ENCODE peak calls at places on chromosomes 3 and 15, in six cellular contexts. D, A, Q, T, F and P are unnamed samples.

GRCh38 chr3:53049987-53050386 is 4.1 kb upstream of the SFMBT1 start:
- DNase-seq in F (no peak), T (no peak), D (no peak), Q (no peak), A (no peak), P (no peak)

GRCh38 chr3:15327941-15328340 is 4.4 kb downstream of the SH3BP5 start:
- DNase-seq in F (no peak), Q (no peak), A (peak; percentile 26), D (no peak), T (no peak), P (no peak)

GRCh38 chr3:133301194-133301593 is 98.7 kb upstream of the BFSP2 start:
- DNase-seq in Q (no peak), D (no peak), A (no peak), F (no peak), T (no peak), P (no peak)

GRCh38 chr3:184180165-184180564 is 5.5 kb downstream of the AP2M1 start:
- DNase-seq in T (peak; percentile 51), Q (no peak), A (no peak), F (no peak), D (no peak), P (no peak)

GRCh38 chr3:16056210-16056607 is 118.3 kb upstream of the GALNT15 start:
- DNase-seq in T (no peak), Q (no peak), D (no peak), A (no peak), F (no peak), P (no peak)

GRCh38 chr3:24529210-24529609 is 34.6 kb upstream of the THRB start:
- DNase-seq in T (no peak), A (no peak), F (no peak), Q (no peak), D (no peak), P (no peak)

GRCh38 chr3:157417247-157417646 is 19.4 kb upstream of the PTX3 start:
- DNase-seq in Q (no peak), A (no peak), T (no peak), D (no peak), F (no peak), P (no peak)

GRCh38 chr15:77369168-77369567 is 50.7 kb downstream of the PEAK1 start:
- DNase-seq in D (no peak), A (no peak), F (no peak), Q (no peak), T (no peak), P (no peak)

GRCh38 chr3:195187609-195188529 is 83.1 kb downstream of the XXYLT1 start:
- DNase-seq in T (no peak), Q (no peak), D (no peak), A (no peak), F (no peak), P (peak; percentile 18)

GRCh38 chr3:149507491-149508324 is 33.2 kb downstream of the TM4SF4 start:
- DNase-seq in F (no peak), D (no peak), Q (no peak), T (no peak), A (peak; percentile 80), P (no peak)

GRCh38 chr15:63089260-63090043 is 32.2 kb upstream of the LACTB start:
- DNase-seq in A (peak; percentile 81), T (no peak), F (peak; percentile 82), D (no peak), Q (peak; percentile 38), P (peak; percentile 43)

GRCh38 chr3:171901615-171902312 is 58.6 kb downstream of the TMEM212 start:
- DNase-seq in Q (no peak), F (peak; percentile 20), D (no peak), A (peak; percentile 8), T (no peak), P (no peak)

GRCh38 chr15:67865766-67866165 is 25.9 kb upstream of the RNU6-1 start:
- DNase-seq in F (no peak), D (no peak), Q (no peak), A (no peak), T (no peak), P (no peak)

GRCh38 chr3:189148090-189148507 is 23.7 kb upstream of the TPRG1 start:
- DNase-seq in A (peak; percentile 57), T (peak; percentile 46), D (peak; percentile 37), Q (peak; percentile 69), F (peak; percentile 52), P (peak; percentile 53)

GRCh38 chr15:53193149-53193548 is 403.0 kb upstream of the ONECUT1 start:
- DNase-seq in T (peak; percentile 6), Q (no peak), A (peak; percentile 34), D (no peak), F (peak; percentile 37), P (peak; percentile 19)

GRCh38 chr15:84759018-84759417 is 10.6 kb downstream of the ZNF592 start:
- DNase-seq in A (no peak), F (no peak), D (no peak), Q (no peak), T (no peak), P (no peak)

GRCh38 chr3:116391296-116392201 is 53.7 kb downstream of the LSAMP start:
- DNase-seq in D (no peak), Q (no peak), F (no peak), A (no peak), T (no peak), P (no peak)

GRCh38 chr3:17219593-17219992 is 334.8 kb downstream of the PLCL2 start:
- DNase-seq in D (no peak), Q (no peak), T (no peak), F (no peak), A (no peak), P (no peak)

GRCh38 chr3:11060500-11061251 is 68.1 kb downstream of the SLC6A1 start:
- DNase-seq in Q (peak; percentile 80), D (peak; percentile 50), T (peak; percentile 53), A (peak; percentile 78), F (peak; percentile 12), P (peak; percentile 75)

GRCh38 chr3:138062626-138063025 is 52.7 kb downstream of the CLDN18 start:
- DNase-seq in Q (no peak), D (no peak), A (no peak), T (no peak), F (no peak), P (no peak)

GRCh38 chr3:3577823-3578222 is 221.4 kb upstream of the LRRN1 start:
- DNase-seq in Q (no peak), F (no peak), T (no peak), A (no peak), D (no peak), P (no peak)

GRCh38 chr3:21912656-21913055 is 161.6 kb upstream of the ZNF385D start:
- DNase-seq in A (no peak), T (no peak), Q (no peak), F (no peak), D (no peak), P (no peak)

GRCh38 chr15:48888836-48889235 is 10.9 kb downstream of the EID1 start:
- DNase-seq in T (no peak), F (no peak), D (no peak), A (no peak), Q (no peak), P (no peak)

GRCh38 chr15:48889925-48890324 is 12.0 kb downstream of the EID1 start:
- DNase-seq in Q (no peak), T (no peak), D (no peak), A (no peak), F (no peak), P (no peak)

GRCh38 chr15:48890375-48890972 is 12.5 kb downstream of the EID1 start:
- DNase-seq in F (no peak), Q (no peak), A (no peak), T (peak; percentile 45), D (no peak), P (no peak)

GRCh38 chr15:48887144-48887543 is 9.2 kb downstream of the EID1 start:
- DNase-seq in D (no peak), T (no peak), Q (no peak), F (no peak), A (no peak), P (no peak)

GRCh38 chr15:48888209-48888608 is 10.3 kb downstream of the EID1 start:
- DNase-seq in D (no peak), A (no peak), F (no peak), Q (no peak), T (no peak), P (no peak)
- TF ChIP-seq MAX in D (no peak), A (no peak), F (no peak), Q (no peak), T (no peak), P (no peak)

GRCh38 chr3:55200916-55201315 is 273.1 kb upstream of the LRTM1 start:
- DNase-seq in D (no peak), T (no peak), F (no peak), Q (no peak), A (no peak), P (no peak)
- TF ChIP-seq MAX in D (no peak), T (no peak), F (no peak), Q (no peak), A (no peak), P (no peak)

DNA sequence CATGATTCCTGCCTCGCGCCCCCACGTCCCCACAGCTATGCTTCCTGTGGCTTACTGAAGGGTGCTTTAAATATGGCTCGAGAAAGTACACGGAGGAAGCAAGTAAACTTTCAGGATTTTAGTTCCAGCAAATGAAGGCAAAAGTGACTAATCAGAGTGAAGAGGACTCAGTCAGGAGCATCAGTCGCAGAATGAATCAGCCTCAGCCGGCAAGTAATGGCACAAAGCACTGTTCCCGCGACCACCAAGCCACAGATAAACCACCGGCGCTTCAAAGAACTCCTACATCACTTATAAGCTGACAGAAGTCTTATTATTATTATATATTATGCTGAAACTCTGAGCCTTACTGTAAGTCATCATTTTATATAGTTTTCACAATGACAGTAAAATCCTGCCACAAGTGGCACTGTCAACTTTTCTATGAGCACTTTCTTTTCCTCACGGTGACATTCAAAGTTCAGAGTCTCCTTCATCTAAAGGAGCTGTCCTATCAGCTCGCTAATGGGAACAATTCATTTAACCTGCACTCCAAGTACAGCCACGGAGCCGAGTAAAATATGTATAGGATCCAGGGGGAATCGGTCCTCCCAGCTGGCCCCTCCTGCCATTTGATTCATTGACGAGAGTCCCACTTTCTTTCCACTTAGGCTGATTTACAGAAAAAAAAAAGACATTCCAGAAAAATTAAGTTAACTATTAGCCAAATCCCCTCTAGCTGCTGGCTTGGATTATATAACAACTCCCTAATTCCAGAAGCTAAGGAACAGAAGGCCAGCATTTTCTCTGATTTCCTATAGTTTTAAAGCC is 217.0 kb upstream of the ICE2 start:
- DNase-seq in D (no peak), F (no peak), Q (no peak), A (no peak), T (no peak), P (no peak)
- TF ChIP-seq MAX in D (no peak), F (no peak), Q (no peak), A (no peak), T (no peak), P (no peak)

GRCh38 chr3:49017646-49017977 is 768 bp downstream of the DALRD3 start:
- DNase-seq in F (no peak), D (no peak), A (peak; percentile 57), Q (no peak), T (peak; percentile 63), P (no peak)
- TF ChIP-seq MAX in F (no peak), D (no peak), A (no peak), Q (no peak), T (no peak), P (no peak)

GRCh38 chr3:84998545-84998944 is 39.8 kb downstream of the CADM2 start:
- DNase-seq in A (no peak), T (no peak), F (no peak), D (no peak), Q (no peak), P (no peak)
- TF ChIP-seq MAX in A (no peak), T (no peak), F (no peak), D (no peak), Q (no peak), P (no peak)